ENCODE peak calls at places on chromosome 2, in eight cellular contexts. R is upper lobe of right lung; P is naive thymus-derived CD8-positive, alpha-beta T cell; C is gastrocnemius medialis; O is activated naive CD8-positive, alpha-beta T cell treated with anti-CD3 and anti-CD28 coated beads, Interleukin-2, amount 50 U/mL, for 24 hours; M is left cardiac atrium; N is activated T-cell treated with anti-CD3 and anti-CD28 coated beads, Interleukin-2, amount 50 U/mL, for 4 hours; A is right cardiac atrium. X is an unnamed sample.
A peak's percentile ranks its signal among the peaks of the same experiment; 100 is the strongest.

GRCh38 chr2:79782540-79782939 is 269.7 kb downstream of the CTNNA2 start:
- ATAC-seq in R (no peak), P (no peak), C (no peak), O (no peak), M (no peak), N (no peak), A (no peak), X (no peak)

GRCh38 chr2:197158591-197159550 is 151.7 kb downstream of the ANKRD44 start:
- ATAC-seq in R (peak; percentile 56), P (no peak), C (no peak), O (peak; percentile 13), M (no peak), N (no peak), A (no peak), X (peak; percentile 20)

GRCh38 chr2:200617089-200618050 is 31.6 kb downstream of the AOX1 start:
- ATAC-seq in R (no peak), P (peak; percentile 22), C (no peak), O (no peak), M (peak; percentile 66), N (no peak), A (no peak), X (peak; percentile 8)

GRCh38 chr2:42917374-42918017 is 125.1 kb upstream of the HAAO start:
- ATAC-seq in R (peak; percentile 49), P (no peak), C (peak; percentile 60), O (peak; percentile 66), M (peak; percentile 90), N (peak; percentile 51), A (peak; percentile 86), X (peak; percentile 91)

GRCh38 chr2:206521612-206522011 is 78.3 kb downstream of the ADAM23 start:
- ATAC-seq in R (no peak), P (no peak), C (no peak), O (no peak), M (no peak), N (no peak), A (no peak), X (peak; percentile 73)

GRCh38 chr2:8426577-8426976 is 255.3 kb upstream of the ID2 start:
- ATAC-seq in R (no peak), P (no peak), C (no peak), O (no peak), M (no peak), N (no peak), A (no peak), X (no peak)

GRCh38 chr2:59726226-59726800 is 827.1 kb downstream of the BCL11A start:
- ATAC-seq in R (peak; percentile 65), P (no peak), C (no peak), O (no peak), M (no peak), N (no peak), A (no peak), X (no peak)

GRCh38 chr2:132424526-132425121 is 8.0 kb downstream of the GPR39 start:
- ATAC-seq in R (peak; percentile 72), P (no peak), C (no peak), O (no peak), M (peak; percentile 86), N (no peak), A (peak; percentile 80), X (no peak)

GRCh38 chr2:209456489-209456888 is 32.6 kb downstream of the MAP2 start:
- ATAC-seq in R (no peak), P (no peak), C (no peak), O (no peak), M (no peak), N (no peak), A (no peak), X (no peak)

GRCh38 chr2:224952942-224953657 is 89.2 kb downstream of the DOCK10 start:
- ATAC-seq in R (peak; percentile 90), P (peak; percentile 99), C (no peak), O (peak; percentile 89), M (peak; percentile 79), N (peak; percentile 37), A (peak; percentile 76), X (peak; percentile 49)

GRCh38 chr2:215577356-215577755 is 141.5 kb upstream of the FN1 start:
- ATAC-seq in R (no peak), P (no peak), C (no peak), O (no peak), M (no peak), N (no peak), A (no peak), X (no peak)

GRCh38 chr2:173884403-173884802 is 80.8 kb downstream of the SP3 start:
- ATAC-seq in R (peak; percentile 86), P (no peak), C (peak; percentile 66), O (no peak), M (peak; percentile 66), N (no peak), A (peak; percentile 80), X (no peak)

GRCh38 chr2:178845565-178846457 is 38.6 kb upstream of the TTN start:
- ATAC-seq in R (no peak), P (no peak), C (no peak), O (no peak), M (peak; percentile 79), N (no peak), A (peak; percentile 58), X (no peak)

GRCh38 chr2:137881711-137882110 is 82.6 kb upstream of the HNMT start:
- ATAC-seq in R (no peak), P (no peak), C (no peak), O (no peak), M (no peak), N (no peak), A (no peak), X (no peak)

GRCh38 chr2:9490789-9491188 is 16.4 kb downstream of the IAH1 start:
- ATAC-seq in R (no peak), P (no peak), C (no peak), O (no peak), M (no peak), N (no peak), A (no peak), X (no peak)

GRCh38 chr2:36403675-36404230 is 48.2 kb downstream of the CRIM1 start:
- ATAC-seq in R (peak; percentile 42), P (no peak), C (peak; percentile 48), O (peak; percentile 96), M (peak; percentile 51), N (peak; percentile 86), A (no peak), X (peak; percentile 97)

GRCh38 chr2:234989183-234989701 is 37.4 kb downstream of the SH3BP4 start:
- ATAC-seq in R (peak; percentile 75), P (no peak), C (peak; percentile 57), O (no peak), M (peak; percentile 83), N (no peak), A (peak; percentile 73), X (no peak)

GRCh38 chr2:30331038-30331437 is 99.7 kb downstream of the LBH start:
- ATAC-seq in R (no peak), P (no peak), C (no peak), O (no peak), M (no peak), N (no peak), A (no peak), X (no peak)

GRCh38 chr2:56191617-56192016 is 7.8 kb downstream of the CCDC85A start:
- ATAC-seq in R (peak; percentile 88), P (no peak), C (no peak), O (no peak), M (peak; percentile 71), N (no peak), A (peak; percentile 63), X (no peak)

GRCh38 chr2:27914046-27914792 is 23.7 kb downstream of the BABAM2 start:
- ATAC-seq in R (peak; percentile 23), P (no peak), C (peak; percentile 20), O (peak; percentile 78), M (peak; percentile 42), N (no peak), A (peak; percentile 32), X (peak; percentile 89)

GRCh38 chr2:232816656-232817055 is 40.3 kb upstream of the KCNJ13 start:
- ATAC-seq in R (peak; percentile 77), P (no peak), C (peak; percentile 99), O (no peak), M (no peak), N (no peak), A (no peak), X (no peak)

X was measured in activated T-helper 17 cell treated with anti-CD3 and anti-CD28 coated beads, Interleukin-2, amount 50 U/mL, for 72 hours.